ENCODE peak calls at places on chromosomes 2 and 18, in five cellular contexts. Z is amniotic stem cell; V is effector CD4-positive, alpha-beta T cell; P is CD8-positive, alpha-beta memory T cell; J is A172. H is an unnamed sample.

GRCh38 chr2:15923597-15923996 is 16.8 kb upstream of the MYCN start:
- DNase-seq in Z (no peak), V (no peak), P (no peak), J (no peak), H (no peak)

GRCh38 chr2:129908721-129909373 is 70.6 kb upstream of the RAB6C start:
- DNase-seq in Z (no peak), V (no peak), P (no peak), J (no peak), H (no peak)

GRCh38 chr2:38650012-38650411 is 15.9 kb upstream of the GALM start:
- DNase-seq in Z (no peak), V (no peak), P (no peak), J (no peak), H (peak)

GRCh38 chr2:46870051-46870839 is 45.4 kb downstream of the MCFD2 start:
- DNase-seq in Z (no peak), V (no peak), P (no peak), J (no peak), H (no peak)

GRCh38 chr18:45626330-45627203 is 11.3 kb downstream of the SLC14A2 start:
- DNase-seq in Z (no peak), V (no peak), P (no peak), J (peak), H (no peak)

GRCh38 chr2:27191107-27191829 is 20.6 kb upstream of the ATRAID start:
- DNase-seq in Z (no peak), V (peak), P (peak), J (peak), H (no peak)

GRCh38 chr2:66929632-66930385 is 467.3 kb upstream of the ETAA1 start:
- DNase-seq in Z (peak), V (no peak), P (no peak), J (peak), H (no peak)

GRCh38 chr2:36371070-36371962 is 15.7 kb downstream of the CRIM1 start:
- DNase-seq in Z (no peak), V (no peak), P (no peak), J (peak), H (no peak)

GRCh38 chr18:22349317-22349898 is 68.3 kb downstream of the CTAGE1 start:
- DNase-seq in Z (no peak), V (no peak), P (no peak), J (no peak), H (no peak)

GRCh38 chr2:201074996-201075395 is 3.2 kb downstream of the NDUFB3 start:
- DNase-seq in Z (no peak), V (no peak), P (no peak), J (no peak), H (no peak)

GRCh38 chr2:10325278-10326145 is 22.8 kb downstream of the HPCAL1 start:
- DNase-seq in Z (no peak), V (no peak), P (no peak), J (no peak), H (no peak)

GRCh38 chr2:39604875-39605274 is 60.8 kb upstream of the TMEM178A start:
- DNase-seq in Z (no peak), V (no peak), P (no peak), J (no peak), H (no peak)

GRCh38 chr2:241649414-241649813 is 11.9 kb downstream of the ATG4B start:
- DNase-seq in Z (no peak), V (no peak), P (no peak), J (no peak), H (no peak)

GRCh38 chr18:43596106-43596712 is 318.9 kb upstream of the SYT4 start:
- DNase-seq in Z (no peak), V (no peak), P (no peak), J (peak), H (no peak)

GRCh38 chr2:168736636-168737424 is 65.6 kb upstream of the NOSTRIN start:
- DNase-seq in Z (no peak), V (no peak), P (no peak), J (no peak), H (no peak)

GRCh38 chr2:23460228-23460627 is 75.2 kb downstream of the KLHL29 start:
- DNase-seq in Z (no peak), V (no peak), P (no peak), J (peak), H (no peak)

GRCh38 chr2:37506407-37507068 is 162.1 kb downstream of the QPCT start:
- DNase-seq in Z (peak), V (no peak), P (no peak), J (peak), H (no peak)

GRCh38 chr2:38074775-38075435 is 1.0 kb downstream of the CYP1B1 start:
- DNase-seq in Z (no peak), V (no peak), P (no peak), J (no peak), H (no peak)

GRCh38 chr2:240141736-240142135 is 1.3 kb upstream of the OTOS start:
- DNase-seq in Z (no peak), V (no peak), P (no peak), J (no peak), H (no peak)

GRCh38 chr2:69830045-69830905 is 815 bp downstream of the GMCL1 start:
- DNase-seq in Z (no peak), V (peak), P (peak), J (peak), H (no peak)

GRCh38 chr18:78986018-78986481 is 6.4 kb downstream of the SALL3 start:
- DNase-seq in Z (no peak), V (no peak), P (no peak), J (no peak), H (no peak)

GRCh38 chr18:24196764-24197163 is 57.9 kb downstream of the CABYR start:
- DNase-seq in Z (no peak), V (no peak), P (no peak), J (no peak), H (no peak)

H was measured in ascending aorta.